ENCODE peak calls at places on chromosome 10, in four cellular contexts. P is IMR-90, O is GM12878, F is K562. B is an unnamed sample.
A peak's percentile ranks its signal among the peaks of the same experiment; 100 is the strongest.

GRCh38 chr10:71272122-71272771 is 46.8 kb upstream of the SLC29A3 start:
- DNase-seq in P (peak; percentile 80), O (no peak), F (no peak), B (peak; percentile 80)

GRCh38 chr10:45235823-45236222 is 79.6 kb downstream of the OR13A1 start:
- DNase-seq in P (peak; percentile 7), O (no peak), F (no peak), B (peak; percentile 78)

GRCh38 chr10:121722665-121723064 is 124.4 kb upstream of the FGFR2 start:
- DNase-seq in P (no peak), O (no peak), F (no peak), B (no peak)

GRCh38 chr10:49744091-49744685 is 17.9 kb downstream of the OGDHL start:
- DNase-seq in P (no peak), O (no peak), F (no peak), B (no peak)

GRCh38 chr10:110681023-110681681 is 37.0 kb downstream of the RBM20 start:
- DNase-seq in P (peak; percentile 31), O (no peak), F (peak; percentile 43), B (peak; percentile 33)

GRCh38 chr10:129621694-129622093 is 154.7 kb downstream of the MGMT start:
- DNase-seq in P (peak; percentile 27), O (no peak), F (no peak), B (no peak)

GRCh38 chr10:79436066-79436849 is 9.2 kb downstream of the ZCCHC24 start:
- DNase-seq in P (no peak), O (no peak), F (no peak), B (no peak)

GRCh38 chr10:126199221-126199998 is 188.9 kb downstream of the ADAM12 start:
- DNase-seq in P (peak; percentile 100), O (no peak), F (peak; percentile 15), B (no peak)

GRCh38 chr10:21293518-21294356 is 231.7 kb downstream of the SKIDA1 start:
- DNase-seq in P (no peak), O (no peak), F (no peak), B (no peak)

GRCh38 chr10:101696632-101697031 is 1.7 kb upstream of the FBXW4 start:
- DNase-seq in P (no peak), O (no peak), F (no peak), B (no peak)

GRCh38 chr10:14736043-14736442 is 38.7 kb downstream of the FAM107B start:
- DNase-seq in P (no peak), O (no peak), F (no peak), B (no peak)

GRCh38 chr10:132867801-132868644 is 74.3 kb downstream of the CFAP46 start:
- DNase-seq in P (no peak), O (no peak), F (no peak), B (no peak)

GRCh38 chr10:74967850-74968620 is 141.6 kb downstream of the KAT6B start:
- DNase-seq in P (no peak), O (no peak), F (peak; percentile 29), B (peak; percentile 66)

GRCh38 chr10:11434323-11434722 is 177.1 kb downstream of the USP6NL start:
- DNase-seq in P (no peak), O (no peak), F (peak; percentile 60), B (no peak)

GRCh38 chr10:124416733-124417132 is 2.0 kb downstream of the OAT start:
- DNase-seq in P (peak; percentile 20), O (no peak), F (no peak), B (no peak)

GRCh38 chr10:98361131-98361633 is 53.8 kb downstream of the PYROXD2 start:
- DNase-seq in P (peak; percentile 100), O (peak; percentile 68), F (peak; percentile 68), B (peak; percentile 57)

GRCh38 chr10:113053091-113053490 is 103.0 kb downstream of the TCF7L2 start:
- DNase-seq in P (no peak), O (no peak), F (no peak), B (no peak)

GRCh38 chr10:96902117-96902516 is 70.0 kb downstream of the LCOR start:
- DNase-seq in P (no peak), O (no peak), F (no peak), B (no peak)

GRCh38 chr10:71285180-71285545 is 33.9 kb upstream of the SLC29A3 start:
- DNase-seq in P (peak; percentile 29), O (no peak), F (peak; percentile 87), B (peak; percentile 36)

GRCh38 chr10:130021373-130021950 is 57.4 kb upstream of the EBF3 start:
- DNase-seq in P (peak; percentile 87), O (no peak), F (no peak), B (no peak)

GRCh38 chr10:580796-581195 is 108.7 kb downstream of the DIP2C start:
- DNase-seq in P (peak; percentile 97), O (no peak), F (no peak), B (no peak)

GRCh38 chr10:47175181-47176080 is 124.6 kb upstream of the GDF10 start:
- DNase-seq in P (no peak), O (no peak), F (no peak), B (no peak)

GRCh38 chr10:53361281-53361680 is 588.7 kb upstream of the MBL2 start:
- DNase-seq in P (no peak), O (no peak), F (no peak), B (no peak)

GRCh38 chr10:82037076-82037475 is 162.1 kb downstream of the NRG3 start:
- DNase-seq in P (no peak), O (no peak), F (no peak), B (no peak)

GRCh38 chr10:4283841-4284610 is 499.0 kb upstream of the KLF6 start:
- DNase-seq in P (peak; percentile 82), O (no peak), F (no peak), B (no peak)

GRCh38 chr10:33143160-33143728 is 185.2 kb upstream of the ITGB1 start:
- DNase-seq in P (peak; percentile 93), O (no peak), F (no peak), B (no peak)

GRCh38 chr10:33146189-33146524 is 188.1 kb upstream of the ITGB1 start:
- DNase-seq in P (no peak), O (no peak), F (no peak), B (no peak)

GRCh38 chr10:33139191-33139646 is 181.2 kb upstream of the ITGB1 start:
- DNase-seq in P (no peak), O (no peak), F (no peak), B (no peak)

GRCh38 chr10:33145451-33146188 is 187.6 kb upstream of the ITGB1 start:
- DNase-seq in P (no peak), O (no peak), F (no peak), B (no peak)

DNA sequence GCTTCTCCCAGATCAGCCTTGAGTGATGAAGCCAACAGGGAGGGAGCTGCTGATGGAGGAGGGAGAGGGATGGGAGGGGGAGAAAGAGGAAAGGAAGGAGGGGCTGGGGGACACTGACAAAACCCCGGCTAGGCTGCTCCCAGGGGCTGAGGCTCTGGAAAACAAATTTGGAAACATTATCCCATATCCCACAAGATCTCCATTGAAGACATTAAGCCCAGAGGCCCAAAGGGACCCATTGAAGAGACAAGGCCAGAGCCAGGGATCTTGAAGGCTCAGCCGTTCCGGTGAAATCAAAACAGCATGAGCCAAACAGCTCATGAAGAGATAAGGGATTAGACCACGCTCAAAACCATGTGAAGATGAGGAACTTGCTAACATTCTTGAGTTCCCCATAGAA is 184.3 kb upstream of the ITGB1 start:
- DNase-seq in P (no peak), O (no peak), F (no peak), B (no peak)
- TF ChIP-seq FOS in P (no peak), O (no peak), F (no peak), B (no peak)

GRCh38 chr10:93080350-93081046 is 6.8 kb downstream of the CYP26A1 start:
- DNase-seq in P (peak; percentile 37), O (no peak), F (peak; percentile 71), B (no peak)

GRCh38 chr10:93076871-93077270 is 3.2 kb downstream of the CYP26A1 start:
- DNase-seq in P (no peak), O (no peak), F (no peak), B (no peak)

GRCh38 chr10:93079663-93080349 is 6.1 kb downstream of the CYP26A1 start:
- DNase-seq in P (no peak), O (no peak), F (no peak), B (no peak)

GRCh38 chr10:93075369-93076221 is 1.9 kb downstream of the CYP26A1 start:
- DNase-seq in P (no peak), O (no peak), F (no peak), B (no peak)

DNA sequence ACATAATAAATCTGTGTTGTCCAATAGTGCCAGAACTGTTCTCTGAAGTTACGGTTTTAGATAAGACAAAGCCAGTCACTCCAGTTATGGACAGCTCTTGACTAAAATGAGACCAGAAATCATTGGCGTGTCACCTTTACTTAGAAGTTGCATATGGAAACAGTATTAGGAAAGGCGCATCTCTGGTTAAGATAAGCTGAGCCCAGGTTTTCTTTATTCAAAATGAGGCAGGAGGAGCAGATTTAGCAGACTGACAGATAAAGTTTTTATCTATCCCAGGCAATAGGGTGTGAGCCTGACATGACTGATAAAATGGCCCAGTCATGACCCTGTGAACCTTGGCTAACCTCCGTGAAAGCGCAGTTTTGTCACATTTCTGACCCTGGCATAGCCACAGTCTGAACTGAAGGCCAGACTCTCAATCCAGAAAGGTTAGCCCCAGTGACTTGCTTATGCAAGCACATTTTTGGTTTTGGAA is 4.2 kb downstream of the CYP26A1 start:
- DNase-seq in P (no peak), O (no peak), F (peak; percentile 35), B (no peak)
- H3K27ac ChIP-seq in P (no peak overlapping the region), O (no peak overlapping the region), F (no peak overlapping the region), B (no peak overlapping the region)

GRCh38 chr10:50799595-50799994 is 59.9 kb downstream of the ASAH2B start:
- DNase-seq in P (no peak), O (no peak), F (no peak), B (no peak)
- TF ChIP-seq FOS in P (no peak), O (no peak), F (no peak), B (no peak)

GRCh38 chr10:76248781-76249180 is 817.4 kb downstream of the LRMDA start:
- DNase-seq in P (no peak), O (no peak), F (no peak), B (no peak)

GRCh38 chr10:76251773-76252617 is 820.6 kb downstream of the LRMDA start:
- DNase-seq in P (peak; percentile 93), O (no peak), F (no peak), B (peak; percentile 60)

GRCh38 chr10:76255241-76255640 is 823.8 kb downstream of the LRMDA start:
- DNase-seq in P (no peak), O (no peak), F (no peak), B (no peak)

GRCh38 chr10:76257816-76258215 is 826.4 kb downstream of the LRMDA start:
- DNase-seq in P (no peak), O (no peak), F (no peak), B (no peak)

DNA sequence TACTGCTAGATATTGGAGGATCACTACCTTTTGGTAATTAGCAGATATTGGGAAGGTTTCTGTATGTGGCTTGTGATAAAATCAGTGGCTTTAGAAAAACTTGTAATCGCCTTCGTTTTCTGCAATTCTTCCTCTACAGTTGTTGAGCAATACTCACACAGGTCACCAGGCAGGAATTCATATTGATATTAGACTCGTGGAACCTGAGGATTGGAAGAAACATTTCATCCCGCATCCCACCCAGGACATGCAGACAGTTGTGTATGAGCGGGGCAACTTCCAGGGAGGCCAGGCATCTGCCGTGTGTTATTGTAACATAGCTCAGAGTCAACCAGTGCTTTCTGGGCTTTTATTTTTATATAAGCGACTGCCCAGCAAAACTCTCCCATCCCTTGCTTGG is 821.3 kb downstream of the LRMDA start:
- DNase-seq in P (peak; percentile 45), O (no peak), F (no peak), B (no peak)
- H3K27ac ChIP-seq in P (peak overlapping the region; percentile 56), O (no peak overlapping the region), F (no peak overlapping the region), B (no peak overlapping the region)